ENCODE peak calls at places on chromosomes 2 and 18, in eight cellular contexts. One of them, this sample, is unnamed.

GRCh38 chr2:240847817-240848216 is 20.8 kb upstream of the AGXT start:
- DNase-seq in cardiac muscle cell: no peak
- DNase-seq in upper lobe of right lung: no peak
- DNase-seq in WTC11: no peak
- DNase-seq in LNCaP clone FGC: no peak
- DNase-seq in Peyer's patch: no peak
- DNase-seq in RWPE1: no peak
- DNase-seq in nephron progenitor cell: no peak
- DNase-seq in this sample: no peak

GRCh38 chr2:27958711-27959378 is 68.3 kb downstream of the BABAM2 start:
- DNase-seq in upper lobe of right lung: no peak
- DNase-seq in LNCaP clone FGC: no peak
- DNase-seq in Peyer's patch: no peak
- DNase-seq in RWPE1: no peak
- DNase-seq in WTC11: no peak
- DNase-seq in cardiac muscle cell: no peak
- DNase-seq in nephron progenitor cell: no peak
- DNase-seq in this sample: no peak

GRCh38 chr2:120344214-120344990 is 1.5 kb upstream of the INHBB start:
- DNase-seq in cardiac muscle cell: peak; percentile 53
- DNase-seq in LNCaP clone FGC: no peak
- DNase-seq in nephron progenitor cell: peak; percentile 55
- DNase-seq in upper lobe of right lung: no peak
- DNase-seq in Peyer's patch: no peak
- DNase-seq in RWPE1: no peak
- DNase-seq in WTC11: peak; percentile 42
- DNase-seq in this sample: no peak

GRCh38 chr2:140353541-140353940 is 1573.4 kb upstream of the NXPH2 start:
- DNase-seq in nephron progenitor cell: no peak
- DNase-seq in Peyer's patch: no peak
- DNase-seq in WTC11: no peak
- DNase-seq in cardiac muscle cell: no peak
- DNase-seq in RWPE1: peak; percentile 30
- DNase-seq in upper lobe of right lung: no peak
- DNase-seq in LNCaP clone FGC: no peak
- DNase-seq in this sample: no peak

GRCh38 chr2:54936766-54937165 is 113.5 kb downstream of the RTN4 start:
- DNase-seq in LNCaP clone FGC: no peak
- DNase-seq in upper lobe of right lung: no peak
- DNase-seq in nephron progenitor cell: no peak
- DNase-seq in RWPE1: no peak
- DNase-seq in cardiac muscle cell: no peak
- DNase-seq in WTC11: no peak
- DNase-seq in Peyer's patch: no peak
- DNase-seq in this sample: no peak

GRCh38 chr2:197159681-197160211 is 150.8 kb downstream of the ANKRD44 start:
- DNase-seq in RWPE1: no peak
- DNase-seq in LNCaP clone FGC: no peak
- DNase-seq in Peyer's patch: no peak
- DNase-seq in nephron progenitor cell: no peak
- DNase-seq in cardiac muscle cell: no peak
- DNase-seq in upper lobe of right lung: no peak
- DNase-seq in WTC11: no peak
- DNase-seq in this sample: no peak

GRCh38 chr18:23745366-23745765 is 56.1 kb downstream of the LAMA3 start:
- DNase-seq in WTC11: no peak
- DNase-seq in nephron progenitor cell: no peak
- DNase-seq in LNCaP clone FGC: no peak
- DNase-seq in upper lobe of right lung: no peak
- DNase-seq in Peyer's patch: no peak
- DNase-seq in RWPE1: no peak
- DNase-seq in cardiac muscle cell: no peak
- DNase-seq in this sample: no peak

GRCh38 chr2:233428008-233428407 is 73.7 kb downstream of the DGKD start:
- DNase-seq in upper lobe of right lung: peak; percentile 37
- DNase-seq in cardiac muscle cell: no peak
- DNase-seq in nephron progenitor cell: no peak
- DNase-seq in Peyer's patch: peak; percentile 14
- DNase-seq in RWPE1: no peak
- DNase-seq in LNCaP clone FGC: no peak
- DNase-seq in WTC11: no peak
- DNase-seq in this sample: no peak

GRCh38 chr2:157261199-157261782 is 3.8 kb downstream of the GALNT5 start:
- DNase-seq in WTC11: no peak
- DNase-seq in upper lobe of right lung: no peak
- DNase-seq in LNCaP clone FGC: no peak
- DNase-seq in RWPE1: peak; percentile 70
- DNase-seq in cardiac muscle cell: peak; percentile 43
- DNase-seq in Peyer's patch: peak; percentile 74
- DNase-seq in nephron progenitor cell: no peak
- DNase-seq in this sample: no peak

GRCh38 chr2:49490710-49491109 is 336.4 kb upstream of the FSHR start:
- DNase-seq in cardiac muscle cell: peak; percentile 48
- DNase-seq in upper lobe of right lung: no peak
- DNase-seq in LNCaP clone FGC: peak; percentile 2
- DNase-seq in nephron progenitor cell: peak; percentile 23
- DNase-seq in WTC11: peak; percentile 86
- DNase-seq in RWPE1: no peak
- DNase-seq in Peyer's patch: peak; percentile 73
- DNase-seq in this sample: no peak
- TF ChIP-seq CTCF in cardiac muscle cell: peak; percentile 47
- TF ChIP-seq CTCF in upper lobe of right lung: peak; percentile 42
- TF ChIP-seq CTCF in LNCaP clone FGC: peak; percentile 61
- TF ChIP-seq CTCF in nephron progenitor cell: peak; percentile 34
- TF ChIP-seq CTCF in WTC11: peak; percentile 74
- TF ChIP-seq CTCF in RWPE1: no peak
- TF ChIP-seq CTCF in Peyer's patch: peak; percentile 36
- TF ChIP-seq CTCF in this sample: no peak

DNA sequence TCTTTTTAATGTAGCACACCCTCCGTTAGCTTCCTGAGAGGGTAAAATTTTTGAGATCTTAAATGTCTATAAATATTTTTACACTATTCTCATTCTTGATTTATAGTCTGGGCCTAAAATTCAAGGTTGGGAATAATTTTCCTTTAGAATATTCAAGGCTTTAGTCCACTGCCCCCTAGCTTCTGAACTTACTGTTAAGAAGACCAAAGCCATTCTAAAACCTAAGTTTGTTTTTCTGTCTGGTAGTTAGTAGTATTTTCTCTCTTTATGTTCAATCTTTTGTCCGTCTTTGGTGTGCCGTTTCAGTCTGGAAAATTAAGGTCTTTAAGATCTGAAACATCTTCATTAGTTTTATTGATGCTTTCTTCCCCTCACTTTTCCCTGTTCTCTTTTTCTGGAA is 14.5 kb downstream of the OSBPL6 start:
- DNase-seq in upper lobe of right lung: no peak
- DNase-seq in nephron progenitor cell: no peak
- DNase-seq in WTC11: no peak
- DNase-seq in LNCaP clone FGC: no peak
- DNase-seq in RWPE1: no peak
- DNase-seq in cardiac muscle cell: peak; percentile 21
- DNase-seq in Peyer's patch: no peak
- DNase-seq in this sample: no peak
- TF ChIP-seq CTCF in upper lobe of right lung: peak; percentile 20
- TF ChIP-seq CTCF in nephron progenitor cell: no peak
- TF ChIP-seq CTCF in WTC11: no peak
- TF ChIP-seq CTCF in LNCaP clone FGC: peak; percentile 38
- TF ChIP-seq CTCF in RWPE1: no peak
- TF ChIP-seq CTCF in cardiac muscle cell: peak; percentile 43
- TF ChIP-seq CTCF in Peyer's patch: no peak
- TF ChIP-seq CTCF in this sample: no peak

GRCh38 chr2:238277695-238278094 is 10.7 kb downstream of the PER2 start:
- DNase-seq in nephron progenitor cell: peak; percentile 25
- DNase-seq in Peyer's patch: no peak
- DNase-seq in upper lobe of right lung: no peak
- DNase-seq in RWPE1: no peak
- DNase-seq in cardiac muscle cell: no peak
- DNase-seq in WTC11: peak; percentile 61
- DNase-seq in LNCaP clone FGC: no peak
- DNase-seq in this sample: no peak
- TF ChIP-seq CTCF in nephron progenitor cell: peak; percentile 32
- TF ChIP-seq CTCF in Peyer's patch: no peak
- TF ChIP-seq CTCF in upper lobe of right lung: no peak
- TF ChIP-seq CTCF in RWPE1: no peak
- TF ChIP-seq CTCF in cardiac muscle cell: no peak
- TF ChIP-seq CTCF in WTC11: no peak
- TF ChIP-seq CTCF in LNCaP clone FGC: no peak
- TF ChIP-seq CTCF in this sample: no peak

GRCh38 chr2:4354678-4355077 is 651.3 kb downstream of the DCDC2C start:
- DNase-seq in nephron progenitor cell: peak; percentile 35
- DNase-seq in cardiac muscle cell: peak; percentile 70
- DNase-seq in LNCaP clone FGC: peak; percentile 19
- DNase-seq in upper lobe of right lung: peak; percentile 62
- DNase-seq in RWPE1: no peak
- DNase-seq in WTC11: peak; percentile 23
- DNase-seq in Peyer's patch: no peak
- DNase-seq in this sample: no peak
- TF ChIP-seq CTCF in nephron progenitor cell: peak; percentile 44
- TF ChIP-seq CTCF in cardiac muscle cell: peak; percentile 4
- TF ChIP-seq CTCF in LNCaP clone FGC: peak; percentile 71
- TF ChIP-seq CTCF in upper lobe of right lung: peak; percentile 47
- TF ChIP-seq CTCF in RWPE1: no peak
- TF ChIP-seq CTCF in WTC11: no peak
- TF ChIP-seq CTCF in Peyer's patch: no peak
- TF ChIP-seq CTCF in this sample: no peak

GRCh38 chr2:124988111-124988510 is 963.0 kb downstream of the CNTNAP5 start:
- DNase-seq in upper lobe of right lung: no peak
- DNase-seq in WTC11: no peak
- DNase-seq in nephron progenitor cell: no peak
- DNase-seq in RWPE1: no peak
- DNase-seq in cardiac muscle cell: no peak
- DNase-seq in LNCaP clone FGC: no peak
- DNase-seq in Peyer's patch: no peak
- DNase-seq in this sample: no peak
- TF ChIP-seq CTCF in upper lobe of right lung: no peak
- TF ChIP-seq CTCF in WTC11: no peak
- TF ChIP-seq CTCF in nephron progenitor cell: no peak
- TF ChIP-seq CTCF in RWPE1: no peak
- TF ChIP-seq CTCF in cardiac muscle cell: no peak
- TF ChIP-seq CTCF in LNCaP clone FGC: no peak
- TF ChIP-seq CTCF in Peyer's patch: no peak
- TF ChIP-seq CTCF in this sample: no peak

DNA sequence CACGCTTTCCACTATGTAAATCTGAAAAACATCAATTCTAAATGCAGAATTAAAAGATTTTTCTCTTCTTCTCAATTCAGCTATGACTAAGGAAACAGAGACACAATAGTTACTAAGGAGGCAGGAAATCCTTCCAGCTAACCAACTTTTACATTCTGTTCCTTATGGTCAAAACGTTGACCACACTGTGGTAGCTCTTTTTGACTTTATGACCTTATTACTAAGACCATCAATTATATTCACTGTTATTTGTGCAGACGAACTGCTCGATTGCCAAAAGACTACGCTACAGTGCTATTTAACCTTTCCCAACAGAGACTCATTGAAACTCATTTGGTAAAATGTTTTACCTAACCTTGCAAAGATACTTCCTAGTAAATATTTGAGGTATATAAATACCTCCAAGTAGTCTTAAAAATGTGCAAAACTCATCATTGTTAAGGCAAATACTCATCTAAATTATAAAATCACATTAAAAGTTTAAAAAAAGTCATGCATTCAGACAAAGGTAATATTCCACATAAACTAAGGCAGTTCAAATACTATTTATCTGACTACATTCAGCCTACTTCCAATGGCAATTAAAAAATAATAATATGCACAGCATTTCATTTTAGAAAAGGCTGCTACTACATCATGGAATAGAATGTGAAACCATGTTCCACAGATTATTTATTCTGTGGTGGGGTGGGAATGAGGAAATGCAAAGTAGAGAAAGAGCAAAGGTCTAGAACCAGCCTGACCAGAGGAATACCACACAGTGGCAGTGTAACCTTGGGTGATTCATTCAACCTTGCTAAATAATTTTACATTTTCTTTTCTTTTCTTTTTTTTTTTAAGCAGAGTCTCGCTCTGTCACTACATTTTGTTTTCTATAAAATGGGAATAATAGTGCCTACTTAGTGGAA is 139.8 kb downstream of the THADA start:
- DNase-seq in RWPE1: no peak
- DNase-seq in upper lobe of right lung: no peak
- DNase-seq in nephron progenitor cell: no peak
- DNase-seq in Peyer's patch: no peak
- DNase-seq in cardiac muscle cell: no peak
- DNase-seq in LNCaP clone FGC: no peak
- DNase-seq in WTC11: no peak
- DNase-seq in this sample: no peak
- TF ChIP-seq CTCF in RWPE1: no peak
- TF ChIP-seq CTCF in upper lobe of right lung: peak; percentile 31
- TF ChIP-seq CTCF in nephron progenitor cell: no peak
- TF ChIP-seq CTCF in Peyer's patch: no peak
- TF ChIP-seq CTCF in cardiac muscle cell: no peak
- TF ChIP-seq CTCF in LNCaP clone FGC: no peak
- TF ChIP-seq CTCF in WTC11: no peak
- TF ChIP-seq CTCF in this sample: no peak

This sample was measured in natural killer cell.